ENCODE peak calls at places on chromosome 4, in five cellular contexts. D, V, M, S and H are unnamed samples.

GRCh38 chr4:41177016-41177415 is 37.3 kb downstream of the APBB2 start:
- DNase-seq in S (no peak), M (no peak), V (no peak), D (no peak), H (no peak)

GRCh38 chr4:83207497-83208105 is 77.0 kb downstream of the COQ2 start:
- DNase-seq in V (no peak), D (no peak), S (no peak), M (no peak), H (no peak)

GRCh38 chr4:143346208-143346607 is 9.5 kb downstream of the GAB1 start:
- DNase-seq in D (no peak), S (no peak), V (peak), M (no peak), H (no peak)

GRCh38 chr4:107862658-107863057 is 37.9 kb downstream of the SGMS2 start:
- DNase-seq in M (no peak), D (no peak), V (peak), S (no peak), H (no peak)

GRCh38 chr4:174119051-174119450 is 164.4 kb downstream of the FBXO8 start:
- DNase-seq in D (no peak), S (no peak), M (no peak), V (no peak), H (no peak)

GRCh38 chr4:48269861-48270515 is 350 bp upstream of the TEC start:
- DNase-seq in M (peak), S (peak), V (peak), D (peak), H (peak)

GRCh38 chr4:140743194-140743931 is 12.8 kb downstream of the TBC1D9 start:
- DNase-seq in M (no peak), D (no peak), S (no peak), V (no peak), H (no peak)

GRCh38 chr4:108991929-108992328 is 229.1 kb upstream of the ETNPPL start:
- DNase-seq in D (no peak), S (no peak), M (no peak), V (no peak), H (no peak)

GRCh38 chr4:1960170-1960825 is 48.5 kb downstream of the NELFA start:
- DNase-seq in V (no peak), M (no peak), D (no peak), S (no peak), H (no peak)

GRCh38 chr4:86950835-86951525 is 16.2 kb downstream of the AFF1 start:
- DNase-seq in V (no peak), M (no peak), D (no peak), S (no peak), H (no peak)

GRCh38 chr4:40548256-40548655 is 81.4 kb downstream of the RBM47 start:
- DNase-seq in D (no peak), S (no peak), V (no peak), M (no peak), H (no peak)

GRCh38 chr4:138775890-138776289 is 239.7 kb upstream of the NOCT start:
- DNase-seq in S (no peak), V (no peak), M (no peak), D (no peak), H (no peak)

GRCh38 chr4:121307441-121308327 is 73.1 kb downstream of the QRFPR start:
- DNase-seq in V (no peak), D (no peak), M (no peak), S (peak), H (no peak)

GRCh38 chr4:12716896-12717295 is 767.2 kb downstream of the RAB28 start:
- DNase-seq in V (no peak), D (no peak), M (no peak), S (no peak), H (no peak)

GRCh38 chr4:3375688-3376087 is 66.1 kb upstream of the HGFAC start:
- DNase-seq in M (peak), D (no peak), V (no peak), S (no peak), H (no peak)

GRCh38 chr4:75800972-75801371 is 76.6 kb downstream of the USO1 start:
- DNase-seq in M (no peak), S (no peak), D (no peak), V (no peak), H (no peak)

GRCh38 chr4:7909966-7910720 is 29.5 kb downstream of the AFAP1 start:
- DNase-seq in S (no peak), M (no peak), V (peak), D (no peak), H (peak)

GRCh38 chr4:11782859-11783258 is 354.2 kb upstream of the HS3ST1 start:
- DNase-seq in V (no peak), S (no peak), M (no peak), D (no peak), H (no peak)

GRCh38 chr4:149914521-149915115 is 99.0 kb upstream of the IQCM start:
- DNase-seq in V (no peak), M (no peak), D (no peak), S (peak), H (no peak)

GRCh38 chr4:168220893-168221292 is 97.7 kb downstream of the DDX60 start:
- DNase-seq in S (no peak), D (no peak), V (no peak), M (no peak), H (no peak)

GRCh38 chr4:65661469-65661868 is 8.8 kb downstream of the EPHA5 start:
- DNase-seq in M (no peak), V (no peak), S (no peak), D (no peak), H (no peak)

GRCh38 chr4:169079942-169080827 is 70.1 kb upstream of the CBR4 start:
- DNase-seq in V (no peak), M (peak), D (peak), S (no peak), H (peak)

GRCh38 chr4:128916832-128917231 is 107.3 kb downstream of the JADE1 start:
- DNase-seq in S (no peak), M (no peak), D (no peak), V (peak), H (peak)

GRCh38 chr4:121462660-121463261 is 81.9 kb upstream of the QRFPR start:
- DNase-seq in M (no peak), S (peak), D (no peak), V (no peak), H (peak)

GRCh38 chr4:182643801-182644311 is 273.3 kb downstream of the DCTD start:
- DNase-seq in D (no peak), V (no peak), M (no peak), S (no peak), H (peak)

GRCh38 chr4:12319765-12320164 is 891.1 kb upstream of the HS3ST1 start:
- DNase-seq in S (no peak), V (no peak), D (no peak), M (no peak), H (no peak)

GRCh38 chr4:26022346-26022891 is 108.4 kb downstream of the SMIM20 start:
- DNase-seq in V (peak), M (no peak), S (no peak), D (no peak), H (no peak)

GRCh38 chr4:116849620-116850019 is 235.8 kb downstream of the TRAM1L1 start:
- DNase-seq in D (no peak), M (no peak), S (peak), V (no peak), H (no peak)
- TF ChIP-seq CTCF in D (no peak), M (no peak), S (peak), V (no peak), H (no peak)

GRCh38 chr4:159204566-159204965 is 101.7 kb downstream of the RAPGEF2 start:
- DNase-seq in D (no peak), S (no peak), M (no peak), V (no peak), H (no peak)
- H3K4me3 ChIP-seq in D (no peak), S (no peak), M (no peak), V (no peak), H (no peak)

GRCh38 chr4:163542275-163542674 is 47.8 kb downstream of the TMA16 start:
- DNase-seq in M (no peak), V (no peak), S (no peak), D (no peak), H (no peak)

GRCh38 chr4:163540977-163541376 is 46.5 kb downstream of the TMA16 start:
- DNase-seq in D (no peak), V (no peak), M (no peak), S (no peak), H (no peak)

GRCh38 chr4:163544407-163545038 is 50.0 kb downstream of the TMA16 start:
- DNase-seq in M (peak), V (peak), D (peak), S (peak), H (peak)

GRCh38 chr4:163536101-163536500 is 41.6 kb downstream of the TMA16 start:
- DNase-seq in S (no peak), M (no peak), D (no peak), V (no peak), H (no peak)

DNA sequence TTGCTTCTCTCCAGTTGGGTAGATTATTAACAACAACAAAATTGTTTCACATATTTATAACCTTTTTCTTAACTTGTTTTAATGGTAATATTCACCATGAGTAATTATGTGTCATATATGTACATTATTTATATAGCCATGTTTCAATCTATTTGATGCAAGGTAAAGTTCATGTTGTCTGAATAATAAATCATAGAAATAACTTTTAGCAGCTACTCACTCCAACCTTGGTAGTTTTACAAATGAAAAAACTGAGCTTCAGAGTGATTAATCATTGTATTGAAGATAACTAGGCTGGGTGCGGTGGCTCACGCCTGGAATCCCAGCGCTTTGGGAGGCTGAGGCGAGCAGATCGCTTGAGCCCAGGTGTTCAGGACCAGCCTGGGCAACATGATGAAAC is 46.0 kb downstream of the TMA16 start:
- DNase-seq in S (no peak), V (no peak), D (no peak), M (no peak), H (no peak)
- H3K27ac ChIP-seq in S (no peak), V (no peak), D (no peak), M (no peak), H (no peak)

DNA sequence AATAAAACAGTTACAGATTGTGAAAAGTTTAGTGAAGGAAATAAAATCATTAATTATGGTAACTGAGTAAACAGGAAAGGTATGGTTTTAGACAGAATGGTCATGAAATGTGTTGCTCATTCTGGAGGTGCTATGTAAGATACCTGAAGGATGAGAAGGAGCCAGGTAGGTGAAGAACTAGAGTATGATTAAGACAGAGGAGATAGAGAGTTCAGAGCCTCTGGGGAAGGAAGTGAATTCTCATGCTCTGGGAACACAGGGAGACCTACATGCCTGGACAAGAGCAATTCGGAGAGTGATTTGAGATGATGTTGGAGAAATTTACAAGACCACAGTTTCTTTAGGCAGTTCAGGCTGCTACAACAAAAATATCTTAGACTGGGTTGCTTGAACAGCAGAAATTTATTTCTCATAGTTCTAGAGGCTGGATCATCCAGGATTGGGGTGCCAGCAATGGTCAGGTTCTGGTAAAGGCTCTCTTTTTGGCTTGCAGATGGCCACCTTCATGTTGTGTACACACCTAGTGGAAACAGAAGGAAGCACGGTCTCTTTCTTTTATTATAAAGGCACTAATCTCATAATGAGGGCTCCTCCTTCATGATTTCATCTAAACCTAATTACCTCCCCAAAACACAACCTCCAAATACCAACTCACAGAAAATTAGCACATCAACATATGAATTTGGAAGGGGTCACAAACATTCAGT is 1416.1 kb downstream of the PCDH7 start:
- DNase-seq in D (no peak), M (no peak), S (no peak), V (no peak), H (no peak)
- TF ChIP-seq CTCF in D (no peak), M (no peak), S (no peak), V (no peak), H (no peak)

GRCh38 chr4:52715255-52715897 is 35.8 kb downstream of the ERVMER34-1 start:
- DNase-seq in V (no peak), M (no peak), S (no peak), D (no peak), H (no peak)
- H3K4me3 ChIP-seq in V (no peak), M (no peak), S (no peak), D (no peak), H (no peak)

GRCh38 chr4:142129931-142130330 is 493.5 kb downstream of the IL15 start:
- DNase-seq in S (no peak), V (no peak), D (no peak), M (no peak), H (no peak)

GRCh38 chr4:142124874-142125273 is 488.5 kb downstream of the IL15 start:
- DNase-seq in S (no peak), D (no peak), V (no peak), M (no peak), H (no peak)

GRCh38 chr4:142128529-142128928 is 492.1 kb downstream of the IL15 start:
- DNase-seq in M (no peak), S (no peak), D (peak), V (peak), H (peak)

GRCh38 chr4:142129473-142129872 is 493.1 kb downstream of the IL15 start:
- DNase-seq in S (no peak), M (no peak), D (no peak), V (no peak), H (no peak)

DNA sequence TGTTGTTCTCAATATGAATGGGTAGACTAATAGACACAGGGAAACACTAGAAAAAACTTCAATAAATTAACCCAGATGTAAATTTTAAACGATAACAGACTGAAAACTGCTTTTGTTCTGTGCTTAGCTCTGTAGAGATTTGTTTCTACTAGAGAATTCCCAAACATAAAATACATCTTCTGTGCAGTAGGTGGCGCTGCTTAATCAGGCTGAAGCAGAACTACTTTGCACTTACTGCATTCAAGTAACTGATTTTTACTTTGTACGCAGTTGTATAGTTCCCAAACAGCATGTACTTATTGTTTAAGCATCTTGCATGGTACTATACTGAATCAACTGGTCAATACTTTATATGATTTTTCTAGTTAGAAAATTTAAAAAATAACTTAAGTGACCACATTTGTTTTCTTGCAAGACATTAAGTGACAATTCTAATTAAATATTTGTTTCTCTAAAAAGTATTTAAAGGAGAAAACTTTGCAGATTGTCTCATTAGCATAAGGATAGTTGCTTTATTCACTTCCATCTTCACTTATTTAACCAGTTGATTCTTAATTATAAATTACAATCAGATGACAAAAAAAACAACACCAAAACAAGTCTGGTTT is 490.6 kb downstream of the IL15 start:
- DNase-seq in S (peak), D (peak), V (no peak), M (no peak), H (peak)
- H3K27ac ChIP-seq in S (no peak), D (no peak), V (no peak), M (no peak), H (no peak)